ENCODE peak calls at places on chromosomes 13 and 19, in seven cellular contexts. Q is HuH-7.5; H is NCI-H1417; G is stimulated activated CD4-positive, alpha-beta T cell treated with anti-CD3 and anti-CD28 coated beads, Interleukin-4, amount 100 ng/mL, for 4 hours; F is brain microvascular endothelial cell; P is left lung; R is KBM-7. M is an unnamed sample.

GRCh38 chr13:49679244-49679643 is 12.0 kb downstream of the EBPL start:
- DNase-seq in H (no peak), Q (no peak), P (no peak), F (peak), G (no peak), R (peak), M (no peak)

GRCh38 chr13:89726690-89727435 is 1620.6 kb upstream of the MIR17HG start:
- DNase-seq in Q (no peak), F (peak), H (no peak), P (no peak), G (no peak), R (no peak), M (peak)

GRCh38 chr13:98022210-98022609 is 68.7 kb downstream of the IPO5 start:
- DNase-seq in P (no peak), H (peak), F (peak), Q (no peak), R (no peak), G (no peak), M (no peak)

GRCh38 chr13:96848275-96848674 is 146.0 kb downstream of the OXGR1 start:
- DNase-seq in Q (no peak), F (no peak), H (no peak), P (no peak), R (no peak), G (no peak), M (no peak)

GRCh38 chr13:75331792-75332349 is 150.1 kb downstream of the TBC1D4 start:
- DNase-seq in Q (no peak), P (no peak), R (no peak), F (no peak), H (no peak), G (no peak), M (no peak)

GRCh38 chr19:2997720-2998119 is 20.4 kb downstream of the TLE6 start:
- DNase-seq in F (no peak), P (no peak), G (no peak), H (no peak), Q (no peak), R (no peak), M (no peak)

GRCh38 chr19:55041627-55042343 is 3.7 kb upstream of the GP6 start:
- DNase-seq in H (no peak), R (peak), Q (no peak), F (no peak), G (peak), P (no peak), M (no peak)

GRCh38 chr19:47032171-47032811 is 12.7 kb downstream of the NPAS1 start:
- DNase-seq in P (peak), G (peak), H (peak), F (no peak), R (no peak), Q (peak), M (no peak)

GRCh38 chr19:33133438-33134031 is 1.6 kb downstream of the WDR88 start:
- DNase-seq in P (no peak), Q (peak), F (no peak), R (no peak), H (no peak), G (no peak), M (no peak)

GRCh38 chr13:48188129-48188528 is 44.9 kb upstream of the ITM2B start:
- DNase-seq in G (no peak), Q (no peak), R (no peak), P (no peak), F (no peak), H (no peak), M (no peak)

GRCh38 chr19:34173145-34173956 is 1.0 kb downstream of the LSM14A start:
- DNase-seq in H (peak), F (no peak), Q (peak), G (peak), R (peak), P (no peak), M (peak)

GRCh38 chr19:33393286-33394005 is 19.9 kb downstream of the CEBPG start:
- DNase-seq in Q (no peak), H (no peak), G (no peak), R (no peak), F (no peak), P (peak), M (no peak)

GRCh38 chr13:63516124-63516523 is 2100.5 kb upstream of the PCDH20 start:
- DNase-seq in G (no peak), R (no peak), Q (no peak), P (no peak), F (no peak), H (no peak), M (no peak)

GRCh38 chr19:19528721-19529490 is at the start of gene YJEFN3:
- DNase-seq in P (no peak), R (no peak), H (no peak), G (no peak), Q (no peak), F (peak), M (no peak)

GRCh38 chr19:16851031-16851712 is 22.0 kb downstream of the SIN3B start:
- DNase-seq in R (no peak), H (no peak), Q (no peak), P (peak), F (peak), G (no peak), M (no peak)

GRCh38 chr19:1068111-1069001 is 1.4 kb downstream of the ARHGAP45 start:
- DNase-seq in F (no peak), P (peak), G (peak), H (no peak), Q (no peak), R (peak), M (no peak)

GRCh38 chr19:50878851-50879250 is 5.6 kb downstream of the KLK2 start:
- DNase-seq in Q (no peak), F (no peak), G (no peak), R (no peak), H (no peak), P (no peak), M (no peak)

GRCh38 chr19:46601318-46602224 is at the start of gene CALM3:
- DNase-seq in G (no peak), F (no peak), Q (no peak), R (no peak), P (no peak), H (no peak), M (no peak)

GRCh38 chr19:1466461-1467227 is 12.4 kb downstream of the C19orf25 start:
- DNase-seq in P (peak), F (no peak), R (no peak), G (no peak), H (no peak), Q (no peak), M (no peak)

GRCh38 chr13:109595466-109595865 is 190.9 kb downstream of the IRS2 start:
- DNase-seq in P (no peak), F (no peak), Q (no peak), H (no peak), G (no peak), R (no peak), M (no peak)

GRCh38 chr13:97977982-97978381 is 24.5 kb downstream of the IPO5 start:
- DNase-seq in F (no peak), Q (no peak), G (no peak), P (no peak), R (no peak), H (no peak), M (no peak)

GRCh38 chr13:106685142-106685541 is 117.2 kb upstream of the ARGLU1 start:
- DNase-seq in R (no peak), Q (no peak), F (no peak), G (no peak), H (no peak), P (no peak), M (no peak)

GRCh38 chr19:47757617-47758432 is 12.5 kb downstream of the NOP53 start:
- DNase-seq in H (no peak), P (no peak), G (no peak), F (no peak), Q (peak), R (no peak), M (no peak)

GRCh38 chr13:49620170-49620621 is 8.1 kb upstream of the ARL11 start:
- DNase-seq in R (no peak), Q (no peak), H (no peak), P (peak), G (no peak), F (no peak), M (no peak)

GRCh38 chr13:102191951-102192461 is 209.8 kb downstream of the FGF14 start:
- DNase-seq in P (no peak), R (no peak), H (no peak), F (peak), G (no peak), Q (no peak), M (peak)

GRCh38 chr13:90623318-90624011 is 724.0 kb upstream of the MIR17HG start:
- DNase-seq in P (no peak), H (no peak), F (no peak), R (no peak), G (no peak), Q (no peak), M (no peak)

GRCh38 chr13:111202745-111203144 is 87.6 kb downstream of the ARHGEF7 start:
- DNase-seq in Q (no peak), H (no peak), G (no peak), R (peak), P (no peak), F (peak), M (no peak)